ENCODE peak calls at places on chromosomes 16 and 17, in four cellular contexts. J is HFFc6, L is spleen, U is colonic mucosa. Q is an unnamed sample.

GRCh38 chr16:10156111-10156510 is 26.1 kb downstream of the GRIN2A start:
- DNase-seq in J (peak), L (no peak), U (no peak), Q (no peak)

GRCh38 chr16:51988977-51989376 is 558.0 kb downstream of the TOX3 start:
- DNase-seq in J (no peak), L (no peak), U (no peak), Q (no peak)

GRCh38 chr17:77720946-77721822 is 237.3 kb upstream of the TNRC6C start:
- DNase-seq in J (no peak), L (no peak), U (peak), Q (no peak)

GRCh38 chr16:66752379-66752778 is 970 bp upstream of the DYNC1LI2 start:
- DNase-seq in J (no peak), L (no peak), U (no peak), Q (no peak)

GRCh38 chr16:55508941-55509920 is at the start of gene LPCAT2:
- DNase-seq in J (peak), L (peak), U (peak), Q (peak)

GRCh38 chr16:84434800-84435199 is 66.5 kb downstream of the ATP2C2 start:
- DNase-seq in J (no peak), L (no peak), U (peak), Q (no peak)

GRCh38 chr17:49573510-49574282 is 2.0 kb upstream of the NXPH3 start:
- DNase-seq in J (no peak), L (peak), U (no peak), Q (peak)

GRCh38 chr17:1455291-1455747 is 713 bp downstream of the CRK start:
- DNase-seq in J (peak), L (peak), U (peak), Q (peak)

GRCh38 chr16:23225634-23226033 is 43.1 kb downstream of the SCNN1G start:
- DNase-seq in J (peak), L (no peak), U (no peak), Q (peak)

GRCh38 chr17:42518046-42518754 is 17.8 kb upstream of the NAGLU start:
- DNase-seq in J (peak), L (peak), U (peak), Q (peak)

GRCh38 chr17:62172492-62173291 is 107.6 kb upstream of the MED13 start:
- DNase-seq in J (no peak), L (no peak), U (no peak), Q (no peak)

GRCh38 chr16:17989255-17989654 is 347.3 kb downstream of the NPIPA8 start:
- DNase-seq in J (no peak), L (no peak), U (no peak), Q (no peak)

GRCh38 chr17:62675701-62676100 is 48.2 kb downstream of the MRC2 start:
- DNase-seq in J (no peak), L (no peak), U (no peak), Q (no peak)

GRCh38 chr16:86516618-86517003 is 6.3 kb downstream of the FOXF1 start:
- DNase-seq in J (no peak), L (no peak), U (no peak), Q (no peak)

GRCh38 chr16:73122604-73123386 is 74.9 kb upstream of the ZFHX3 start:
- DNase-seq in J (no peak), L (no peak), U (no peak), Q (no peak)

GRCh38 chr16:20344630-20345029 is 7.9 kb downstream of the UMOD start:
- DNase-seq in J (no peak), L (no peak), U (no peak), Q (no peak)

GRCh38 chr16:27097671-27098275 is 31.0 kb downstream of the C16orf82 start:
- DNase-seq in J (no peak), L (no peak), U (no peak), Q (peak)

GRCh38 chr17:29292992-29293889 is 707 bp downstream of the NUFIP2 start:
- DNase-seq in J (peak), L (peak), U (peak), Q (peak)

GRCh38 chr16:8931864-8932263 is 31.8 kb downstream of the USP7 start:
- DNase-seq in J (peak), L (no peak), U (peak), Q (peak)

GRCh38 chr17:82743344-82744219 is 8.2 kb downstream of the FN3K start:
- DNase-seq in J (no peak), L (no peak), U (no peak), Q (no peak)
- TF ChIP-seq CTCF in J (no peak), L (no peak), U (no peak), Q (no peak)

GRCh38 chr17:79842656-79843474 is 3.6 kb upstream of the CBX4 start:
- DNase-seq in J (no peak), L (no peak), U (peak), Q (peak)
- TF ChIP-seq CTCF in J (no peak), L (no peak), U (no peak), Q (no peak)

GRCh38 chr17:74542727-74543383 is 3.1 kb downstream of the CD300C start:
- DNase-seq in J (no peak), L (no peak), U (no peak), Q (no peak)
- TF ChIP-seq CTCF in J (no peak), L (no peak), U (no peak), Q (no peak)

GRCh38 chr17:38871247-38871991 is 1.6 kb downstream of the LASP1 start:
- DNase-seq in J (peak), L (peak), U (peak), Q (peak)
- TF ChIP-seq CTCF in J (peak), L (no peak), U (no peak), Q (no peak)

Q was measured in foreskin fibroblast.